ENCODE peak calls at places on chromosome 5, in ten cellular contexts. W is aorta; X is transverse colon; V is esophagus squamous epithelium; H is PC-3; C is body of pancreas; A is CD8-positive, alpha-beta memory T cell; T is naive thymus-derived CD4-positive, alpha-beta T cell; Z is heart left ventricle; D is adrenal gland. L is an unnamed sample.

GRCh38 chr5:55868846-55869245 is 17.7 kb downstream of the IL31RA start:
- DNase-seq in C (peak; percentile 31), W (no peak), Z (no peak), T (no peak), X (no peak), A (no peak), V (no peak), D (peak; percentile 77), H (peak; percentile 90), L (peak; percentile 90)

GRCh38 chr5:148801682-148802276 is 24.6 kb upstream of the ADRB2 start:
- DNase-seq in H (no peak), W (no peak), A (no peak), Z (no peak), V (no peak), T (no peak), D (no peak), C (no peak), X (no peak), L (no peak)

GRCh38 chr5:32421075-32421474 is 23.5 kb downstream of the ZFR start:
- DNase-seq in W (no peak), X (no peak), H (no peak), A (no peak), T (no peak), V (no peak), Z (no peak), C (no peak), D (no peak), L (no peak)

GRCh38 chr5:116058346-116058936 is 26.2 kb downstream of the ARL14EPL start:
- DNase-seq in D (no peak), X (no peak), C (no peak), A (no peak), Z (no peak), H (no peak), V (no peak), W (no peak), T (no peak), L (no peak)

GRCh38 chr5:115699967-115700366 is 74.1 kb upstream of the TMED7 start:
- DNase-seq in Z (no peak), H (no peak), C (no peak), V (no peak), D (no peak), X (no peak), W (no peak), T (no peak), A (no peak), L (no peak)

GRCh38 chr5:24777392-24777791 is 132.6 kb upstream of the CDH10 start:
- DNase-seq in T (no peak), H (no peak), A (no peak), Z (no peak), X (no peak), D (no peak), W (no peak), V (no peak), C (no peak), L (no peak)

GRCh38 chr5:59367791-59368394 is 525.6 kb downstream of the PDE4D start:
- DNase-seq in C (peak; percentile 61), V (peak; percentile 0), A (peak; percentile 8), H (peak; percentile 33), W (peak; percentile 77), X (peak; percentile 66), D (peak; percentile 46), Z (peak; percentile 66), T (peak; percentile 34), L (peak; percentile 46)

GRCh38 chr5:56412601-56413379 is 179.7 kb upstream of the ANKRD55 start:
- DNase-seq in W (peak; percentile 70), Z (peak; percentile 69), X (peak; percentile 73), A (no peak), D (peak; percentile 63), V (no peak), C (no peak), T (no peak), H (no peak), L (no peak)

GRCh38 chr5:95697781-95698681 is 15.2 kb upstream of the SPATA9 start:
- DNase-seq in X (no peak), T (no peak), C (no peak), H (peak; percentile 40), A (no peak), V (no peak), D (no peak), W (no peak), Z (no peak), L (no peak)

GRCh38 chr5:10310073-10310779 is 2.5 kb upstream of the CMBL start:
- DNase-seq in D (peak; percentile 63), H (peak; percentile 99), A (no peak), T (no peak), Z (no peak), W (no peak), V (no peak), C (peak; percentile 82), X (peak; percentile 39), L (no peak)

GRCh38 chr5:132815454-132815853 is 2.4 kb downstream of the SOWAHA start:
- DNase-seq in H (peak; percentile 7), W (no peak), A (no peak), V (no peak), Z (no peak), X (no peak), D (no peak), T (no peak), C (no peak), L (no peak)

GRCh38 chr5:1681955-1682354 is 117.7 kb downstream of the MRPL36 start:
- DNase-seq in W (no peak), H (no peak), D (no peak), C (no peak), X (no peak), A (no peak), V (no peak), Z (no peak), T (no peak), L (no peak)

GRCh38 chr5:27048507-27048906 is 10.1 kb upstream of the CDH9 start:
- DNase-seq in W (no peak), Z (no peak), D (no peak), A (no peak), C (no peak), H (no peak), X (no peak), T (no peak), V (no peak), L (no peak)

GRCh38 chr5:86986837-86987236 is 280.8 kb upstream of the RASA1 start:
- DNase-seq in T (no peak), V (no peak), H (peak; percentile 53), X (no peak), Z (no peak), A (no peak), W (no peak), D (no peak), C (no peak), L (no peak)

GRCh38 chr5:149007174-149007573 is 55.7 kb downstream of the SH3TC2 start:
- DNase-seq in V (no peak), D (no peak), T (no peak), W (no peak), Z (no peak), C (no peak), H (peak; percentile 97), X (no peak), A (no peak), L (peak; percentile 56)

GRCh38 chr5:53643445-53643844 is 83.0 kb downstream of the NDUFS4 start:
- DNase-seq in T (no peak), W (no peak), Z (no peak), X (no peak), C (no peak), A (no peak), V (no peak), H (no peak), D (no peak), L (no peak)
- H3K4me1 ChIP-seq in T (no peaks in the 10 kb centered on the region), W (no peaks in the 10 kb centered on the region), Z (peaks cover 7% of the 10 kb centered on the region), X (peaks cover 6% of the 10 kb centered on the region), C (peaks cover 12% of the 10 kb centered on the region), A (no peaks in the 10 kb centered on the region), V (peaks cover 4% of the 10 kb centered on the region), H (no peaks in the 10 kb centered on the region), D (peaks cover 7% of the 10 kb centered on the region), L (peaks cover 7% of the 10 kb centered on the region)

GRCh38 chr5:134609232-134609851 is 23.3 kb downstream of the SAR1B start:
- DNase-seq in T (no peak), X (no peak), Z (no peak), W (no peak), C (no peak), A (no peak), V (no peak), H (no peak), D (no peak), L (no peak)
- H3K36me3 ChIP-seq in T (peaks cover 50% of the 10 kb centered on the region), X (peaks cover 43% of the 10 kb centered on the region), Z (peaks cover 1% of the 10 kb centered on the region), W (peaks cover 14% of the 10 kb centered on the region), C (peaks cover 7% of the 10 kb centered on the region), A (peaks cover 51% of the 10 kb centered on the region), V (peaks cover 15% of the 10 kb centered on the region), H (peaks cover 54% of the 10 kb centered on the region), D (peaks cover 80% of the 10 kb centered on the region), L (peaks cover 85% of the 10 kb centered on the region)

DNA sequence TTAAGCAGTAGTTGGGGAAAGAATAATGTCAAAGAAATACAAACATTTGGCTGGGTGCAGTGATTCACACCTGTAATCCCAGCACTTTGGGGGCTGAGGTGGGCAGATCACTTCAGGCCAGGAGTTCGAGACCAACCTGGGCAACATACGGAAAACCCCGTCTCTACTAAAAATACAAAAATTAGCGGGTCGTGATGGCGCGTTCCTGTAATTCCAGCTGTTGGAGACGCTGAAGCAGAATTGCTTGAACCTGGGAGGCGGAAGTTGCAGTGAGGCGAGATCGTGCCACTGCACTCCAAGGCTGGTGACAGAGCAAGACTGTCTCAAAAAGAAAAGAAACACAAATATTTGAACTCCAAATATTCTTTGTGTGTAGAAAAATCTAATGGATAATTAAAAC is 4.7 kb downstream of the MATR3 start:
- DNase-seq in W (no peak), V (no peak), X (no peak), H (no peak), D (no peak), T (no peak), Z (no peak), A (no peak), C (no peak), L (no peak)
- H3K4me1 ChIP-seq in W (no peaks in the 10 kb centered on the region), V (peaks cover 69% of the 10 kb centered on the region), X (peaks cover 59% of the 10 kb centered on the region), H (peaks cover 21% of the 10 kb centered on the region), D (peaks cover 37% of the 10 kb centered on the region), T (peaks cover 58% of the 10 kb centered on the region), Z (peaks cover 63% of the 10 kb centered on the region), A (peaks cover 75% of the 10 kb centered on the region), C (peaks cover 81% of the 10 kb centered on the region), L (peaks cover 6% of the 10 kb centered on the region)

GRCh38 chr5:172845190-172845975 is 11.3 kb downstream of the ERGIC1 start:
- DNase-seq in H (no peak), Z (no peak), X (no peak), W (no peak), D (peak; percentile 30), A (no peak), T (no peak), C (no peak), V (no peak), L (no peak)
- H3K36me3 ChIP-seq in H (peaks cover 6% of the 10 kb centered on the region), Z (no peaks in the 10 kb centered on the region), X (no peaks in the 10 kb centered on the region), W (no peaks in the 10 kb centered on the region), D (no peaks in the 10 kb centered on the region), A (peaks cover 4% of the 10 kb centered on the region), T (no peaks in the 10 kb centered on the region), C (no peaks in the 10 kb centered on the region), V (no peaks in the 10 kb centered on the region), L (peaks cover 44% of the 10 kb centered on the region)

L was measured in SJSA1.